ENCODE peak calls at places on chromosomes 2 and 18, in ten cellular contexts. G, A, H, X, M, V, C, W, R and Z are unnamed samples.

GRCh38 chr2:27889774-27890145 is 427 bp downstream of the RBKS start:
- DNase-seq in G (no peak), A (no peak), H (no peak), X (peak; percentile 32), M (peak; percentile 15), V (peak; percentile 29), C (no peak), W (no peak), R (no peak), Z (no peak)

GRCh38 chr18:6633370-6633769 is 96.1 kb upstream of the ARHGAP28 start:
- DNase-seq in G (no peak), A (no peak), H (no peak), X (no peak), M (no peak), V (no peak), C (no peak), W (no peak), R (no peak), Z (no peak)

GRCh38 chr2:69985684-69986083 is 24.3 kb upstream of the ASPRV1 start:
- DNase-seq in G (no peak), A (no peak), H (peak; percentile 68), X (peak; percentile 38), M (peak; percentile 75), V (peak; percentile 51), C (no peak), W (peak; percentile 53), R (no peak), Z (no peak)

GRCh38 chr2:28810384-28811285 is at the start of gene SPDYA:
- DNase-seq in G (peak; percentile 83), A (peak; percentile 85), H (peak; percentile 58), X (peak; percentile 72), M (peak; percentile 71), V (peak; percentile 30), C (peak; percentile 15), W (peak; percentile 47), R (peak; percentile 88), Z (peak; percentile 90)

GRCh38 chr2:46134531-46135229 is 162.5 kb upstream of the EPAS1 start:
- DNase-seq in G (no peak), A (no peak), H (peak; percentile 54), X (peak; percentile 82), M (peak; percentile 43), V (peak; percentile 53), C (no peak), W (peak; percentile 89), R (no peak), Z (no peak)

GRCh38 chr2:68709421-68709911 is 25.1 kb upstream of the ARHGAP25 start:
- DNase-seq in G (peak; percentile 32), A (no peak), H (no peak), X (peak; percentile 65), M (no peak), V (no peak), C (peak; percentile 22), W (peak; percentile 58), R (no peak), Z (no peak)

GRCh38 chr2:184611221-184612085 is 13.1 kb downstream of the ZNF804A start:
- DNase-seq in G (no peak), A (no peak), H (no peak), X (peak; percentile 32), M (no peak), V (no peak), C (no peak), W (peak; percentile 73), R (no peak), Z (no peak)

GRCh38 chr2:72023678-72024390 is 123.8 kb downstream of the CYP26B1 start:
- DNase-seq in G (no peak), A (no peak), H (peak; percentile 11), X (no peak), M (no peak), V (peak; percentile 11), C (no peak), W (no peak), R (no peak), Z (no peak)

GRCh38 chr18:11176416-11176815 is 27.0 kb upstream of the PIEZO2 start:
- DNase-seq in G (no peak), A (no peak), H (no peak), X (peak; percentile 17), M (no peak), V (no peak), C (no peak), W (peak; percentile 48), R (no peak), Z (no peak)

GRCh38 chr2:56357655-56358295 is 174.0 kb downstream of the CCDC85A start:
- DNase-seq in G (no peak), A (no peak), H (no peak), X (no peak), M (no peak), V (no peak), C (peak; percentile 63), W (no peak), R (no peak), Z (no peak)

GRCh38 chr2:118755362-118755761 is 92.1 kb downstream of the EN1 start:
- DNase-seq in G (no peak), A (no peak), H (no peak), X (no peak), M (no peak), V (no peak), C (no peak), W (no peak), R (no peak), Z (no peak)

GRCh38 chr2:153819501-153819900 is 52.2 kb upstream of the GALNT13 start:
- DNase-seq in G (no peak), A (no peak), H (no peak), X (no peak), M (no peak), V (no peak), C (no peak), W (no peak), R (no peak), Z (no peak)
- TF ChIP-seq CTCF in G (no peak), A (no peak), H (no peak), X (no peak), M (no peak), V (no peak), C (no peak), W (no peak), R (no peak), Z (no peak)

DNA sequence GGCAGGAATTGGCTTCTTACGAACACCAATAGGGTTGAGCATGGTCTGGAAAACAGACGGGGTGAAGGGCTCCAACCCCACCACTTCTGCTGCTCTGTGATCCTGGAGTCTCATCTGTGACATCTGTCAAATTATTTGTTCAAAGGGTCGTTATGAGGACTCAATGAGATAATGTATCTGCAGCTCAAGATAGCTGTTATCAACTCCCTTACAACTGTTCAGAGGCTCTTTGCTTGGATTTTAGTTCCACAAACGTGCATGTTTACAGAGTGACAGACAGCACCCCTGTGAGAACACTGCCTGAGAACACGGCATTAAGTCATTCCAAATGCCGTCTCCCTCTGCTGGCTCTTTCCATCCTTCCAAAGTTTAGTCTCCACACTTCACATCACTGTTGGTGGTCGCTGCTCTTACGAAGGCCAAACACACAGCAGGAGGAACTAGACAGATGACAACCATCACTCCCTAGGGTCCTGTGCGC is 220.5 kb downstream of the ANAPC1 start:
- DNase-seq in G (no peak), A (no peak), H (no peak), X (peak; percentile 48), M (no peak), V (peak; percentile 9), C (no peak), W (peak; percentile 41), R (no peak), Z (no peak)
- TF ChIP-seq CTCF in G (no peak), A (no peak), H (no peak), X (peak; percentile 33), M (no peak), V (no peak), C (peak; percentile 23), W (peak; percentile 42), R (no peak), Z (no peak)

GRCh38 chr2:19732255-19732654 is 169.5 kb downstream of the TTC32 start:
- DNase-seq in G (no peak), A (no peak), H (no peak), X (no peak), M (no peak), V (no peak), C (no peak), W (no peak), R (no peak), Z (no peak)
- TF ChIP-seq CTCF in G (no peak), A (no peak), H (no peak), X (no peak), M (no peak), V (no peak), C (no peak), W (no peak), R (no peak), Z (no peak)

DNA sequence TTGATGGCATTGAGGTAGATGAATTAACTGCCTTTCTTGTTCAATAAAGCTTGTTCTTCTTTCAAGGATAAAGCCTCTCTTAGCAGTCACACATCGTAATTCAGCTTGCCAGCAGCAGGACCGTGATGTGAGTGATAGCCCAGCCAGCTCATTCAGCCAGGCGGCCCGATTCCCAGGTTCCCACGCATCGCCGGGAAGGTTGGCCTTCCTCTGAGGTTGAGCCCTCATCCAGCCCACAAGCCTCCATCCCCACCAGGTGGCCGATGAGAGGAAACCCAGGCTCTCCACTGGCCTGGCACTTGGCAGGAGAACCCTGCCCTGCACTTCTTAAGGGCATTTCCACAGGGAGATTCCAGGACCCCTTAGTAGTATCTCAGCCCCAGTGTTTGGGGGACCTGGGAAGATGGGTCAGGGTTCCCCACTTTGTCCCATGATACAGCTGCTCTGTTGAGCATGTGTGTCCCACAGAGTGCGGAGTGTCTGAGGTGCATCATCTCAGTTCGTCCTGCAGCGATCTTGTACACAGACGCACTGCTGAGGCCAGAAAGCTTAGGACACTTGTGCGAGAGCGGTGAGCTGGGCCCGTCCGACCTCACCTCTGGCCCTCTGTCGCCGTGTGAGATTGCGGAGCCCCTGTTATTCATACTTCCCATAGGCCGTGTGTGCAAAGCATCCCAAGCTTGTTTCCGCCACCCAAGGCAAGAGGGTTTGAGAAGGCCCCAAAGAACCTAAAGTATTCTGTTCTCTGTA is 4.9 kb downstream of the AGAP1 start:
- DNase-seq in G (no peak), A (peak; percentile 80), H (no peak), X (no peak), M (peak; percentile 87), V (no peak), C (peak; percentile 28), W (no peak), R (no peak), Z (no peak)
- TF ChIP-seq CTCF in G (no peak), A (peak; percentile 20), H (no peak), X (no peak), M (peak; percentile 66), V (no peak), C (peak; percentile 40), W (no peak), R (no peak), Z (no peak)

DNA sequence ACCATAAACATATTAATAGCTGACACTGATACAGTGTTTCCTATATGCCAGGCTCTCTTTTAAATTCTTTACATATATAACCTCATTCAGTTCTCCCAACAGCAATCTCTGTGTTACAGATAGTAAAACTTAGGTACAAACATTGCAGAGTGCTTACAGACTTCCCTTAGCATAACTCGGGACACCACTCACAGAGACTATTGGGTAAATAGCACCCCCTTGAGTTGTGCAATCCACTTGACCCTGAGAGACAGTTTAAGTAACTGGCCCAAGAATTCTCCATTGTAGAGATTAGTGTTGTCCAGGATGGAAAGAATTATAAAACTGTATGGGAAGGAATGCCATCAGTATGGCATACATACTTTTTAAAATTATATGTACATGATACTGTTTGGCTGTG is 110.1 kb downstream of the POLE4 start:
- DNase-seq in G (no peak), A (no peak), H (no peak), X (peak; percentile 68), M (no peak), V (no peak), C (no peak), W (peak; percentile 61), R (no peak), Z (no peak)
- TF ChIP-seq CTCF in G (no peak), A (no peak), H (no peak), X (no peak), M (no peak), V (no peak), C (no peak), W (peak; percentile 31), R (no peak), Z (peak; percentile 5)

GRCh38 chr2:113192459-113193100 is 18.8 kb downstream of the PSD4 start:
- DNase-seq in G (no peak), A (no peak), H (no peak), X (no peak), M (no peak), V (no peak), C (no peak), W (no peak), R (no peak), Z (no peak)
- TF ChIP-seq CTCF in G (no peak), A (no peak), H (no peak), X (no peak), M (no peak), V (no peak), C (peak; percentile 16), W (no peak), R (peak; percentile 4), Z (peak; percentile 7)